ENCODE peak calls at places on chromosomes 13 and 19, in six cellular contexts. Z is thoracic aorta, K is tibial artery, M is left ventricle myocardium inferior, A is colonic mucosa, W is stomach. N is an unnamed sample. For H3K4me1 and H3K27me3, the result is how much of the 10 kb centered on the place peaks cover.

GRCh38 chr13:112270951-112271350 is 105.2 kb upstream of the SPACA7 start:
- DNase-seq in Z (no peak), K (no peak), M (no peak), A (no peak), W (no peak), N (no peak)

GRCh38 chr13:60398949-60399589 is 2.0 kb downstream of the TDRD3 start:
- DNase-seq in Z (no peak), K (no peak), M (no peak), A (peak), W (peak), N (peak)

GRCh38 chr19:48756686-48757085 is 1.4 kb downstream of the FGF21 start:
- DNase-seq in Z (no peak), K (no peak), M (no peak), A (no peak), W (no peak), N (no peak)

GRCh38 chr13:112838038-112838965 is 130.7 kb upstream of the MCF2L start:
- DNase-seq in Z (no peak), K (no peak), M (no peak), A (no peak), W (no peak), N (no peak)

GRCh38 chr19:12983561-12984142 is 11.6 kb upstream of the NFIX start:
- DNase-seq in Z (no peak), K (peak), M (peak), A (peak), W (peak), N (peak)

GRCh38 chr13:45602183-45602582 is 13.4 kb downstream of the ERICH6B start:
- DNase-seq in Z (no peak), K (no peak), M (no peak), A (no peak), W (no peak), N (no peak)

GRCh38 chr19:49020342-49020741 is 3.5 kb upstream of the LHB start:
- DNase-seq in Z (no peak), K (no peak), M (no peak), A (no peak), W (peak), N (no peak)

GRCh38 chr13:73268306-73268705 is 209.5 kb downstream of the KLF5 start:
- DNase-seq in Z (no peak), K (no peak), M (no peak), A (peak), W (no peak), N (no peak)

GRCh38 chr19:30784850-30785459 is 412.8 kb downstream of the ZNF536 start:
- DNase-seq in Z (no peak), K (peak), M (peak), A (peak), W (peak), N (peak)

GRCh38 chr19:17447704-17448189 is 721 bp downstream of the TMEM221 start:
- DNase-seq in Z (no peak), K (no peak), M (no peak), A (no peak), W (peak), N (no peak)

GRCh38 chr19:45469132-45469834 is 1.5 kb downstream of the FOSB start:
- DNase-seq in Z (no peak), K (peak), M (peak), A (peak), W (peak), N (peak)

GRCh38 chr13:93227280-93227905 is 786 bp downstream of the GPC6 start:
- DNase-seq in Z (no peak), K (no peak), M (no peak), A (no peak), W (no peak), N (no peak)

GRCh38 chr13:101575591-101575990 is 123.1 kb downstream of the ITGBL1 start:
- DNase-seq in Z (no peak), K (no peak), M (no peak), A (no peak), W (no peak), N (no peak)

GRCh38 chr13:41543664-41544300 is 86.4 kb downstream of the RGCC start:
- DNase-seq in Z (no peak), K (no peak), M (no peak), A (no peak), W (no peak), N (no peak)

GRCh38 chr19:33214621-33215020 is 11.0 kb downstream of the SLC7A10 start:
- DNase-seq in Z (no peak), K (no peak), M (no peak), A (no peak), W (no peak), N (no peak)

GRCh38 chr13:82878536-82878935 is 1003.7 kb downstream of the SLITRK1 start:
- DNase-seq in Z (no peak), K (no peak), M (no peak), A (no peak), W (no peak), N (no peak)

GRCh38 chr19:11254662-11255061 is 7.7 kb downstream of the DOCK6 start:
- DNase-seq in Z (no peak), K (no peak), M (no peak), A (no peak), W (no peak), N (no peak)

GRCh38 chr13:20064128-20064527 is 96.7 kb downstream of the GJA3 start:
- DNase-seq in Z (no peak), K (no peak), M (no peak), A (no peak), W (no peak), N (peak)

GRCh38 chr13:36516225-36516624 is 83.9 kb downstream of the CCNA1 start:
- DNase-seq in Z (no peak), K (no peak), M (no peak), A (no peak), W (no peak), N (no peak)

GRCh38 chr13:88176231-88176630 is 505.1 kb downstream of the SLITRK5 start:
- DNase-seq in Z (no peak), K (no peak), M (no peak), A (no peak), W (no peak), N (no peak)

GRCh38 chr13:26348966-26349365 is 95.0 kb downstream of the CDK8 start:
- DNase-seq in Z (no peak), K (no peak), M (no peak), A (no peak), W (no peak), N (no peak)

GRCh38 chr13:23941216-23941615 is 43.9 kb upstream of the C1QTNF9B start:
- DNase-seq in Z (no peak), K (no peak), M (no peak), A (no peak), W (no peak), N (no peak)

GRCh38 chr19:4981681-4981958 is 12.7 kb downstream of the KDM4B start:
- DNase-seq in Z (no peak), K (no peak), M (no peak), A (no peak), W (no peak), N (no peak)

GRCh38 chr13:104586010-104586746 is 1520.0 kb upstream of the SLC10A2 start:
- DNase-seq in Z (no peak), K (no peak), M (no peak), A (peak), W (no peak), N (no peak)

GRCh38 chr13:107866666-107867623 is 348.4 kb downstream of the LIG4 start:
- DNase-seq in Z (no peak), K (no peak), M (no peak), A (no peak), W (no peak), N (no peak)

GRCh38 chr19:33398361-33399060 is 25.0 kb downstream of the CEBPG start:
- DNase-seq in Z (no peak), K (peak), M (no peak), A (no peak), W (no peak), N (no peak)

GRCh38 chr19:3398114-3398899 is 31.9 kb downstream of the NFIC start:
- DNase-seq in Z (no peak), K (peak), M (peak), A (peak), W (peak), N (no peak)

GRCh38 chr13:34308725-34309124 is 490.8 kb downstream of the RFC3 start:
- DNase-seq in Z (no peak), K (no peak), M (no peak), A (no peak), W (no peak), N (no peak)

GRCh38 chr13:51923983-51924539 is 62.3 kb downstream of the CCDC70 start:
- DNase-seq in Z (no peak), K (no peak), M (no peak), A (no peak), W (peak), N (no peak)

GRCh38 chr19:49805822-49806612 is 7.1 kb downstream of the FUZ start:
- DNase-seq in Z (no peak), K (no peak), M (no peak), A (no peak), W (no peak), N (no peak)

GRCh38 chr19:29630661-29631060 is 24.6 kb downstream of the POP4 start:
- DNase-seq in Z (no peak), K (no peak), M (no peak), A (no peak), W (no peak), N (no peak)

GRCh38 chr19:48458016-48458415 is 2.6 kb downstream of the KCNJ14 start:
- DNase-seq in Z (no peak), K (no peak), M (no peak), A (no peak), W (no peak), N (no peak)

GRCh38 chr13:20685042-20685441 is 18.5 kb upstream of the IL17D start:
- DNase-seq in Z (no peak), K (no peak), M (no peak), A (no peak), W (no peak), N (no peak)

GRCh38 chr13:41463823-41464602 is 6.7 kb downstream of the RGCC start:
- DNase-seq in Z (no peak), K (no peak), M (no peak), A (no peak), W (no peak), N (peak)

GRCh38 chr19:1837222-1837565 is 11.1 kb downstream of the REXO1 start:
- DNase-seq in Z (no peak), K (no peak), M (no peak), A (no peak), W (no peak), N (no peak)
- H3K4me1 ChIP-seq in Z (under half), K (under half), M (half or more), A (under half), W (half or more), N (under half)

GRCh38 chr19:41967056-41967783 is 8.1 kb upstream of the RABAC1 start:
- DNase-seq in Z (no peak), K (no peak), M (no peak), A (no peak), W (no peak), N (no peak)
- H3K27me3 ChIP-seq in Z (under half), K (under half), M (under half), A (under half), W (under half), N (under half)

GRCh38 chr13:110911880-110912279 is 3.0 kb downstream of the ANKRD10 start:
- DNase-seq in Z (no peak), K (no peak), M (no peak), A (no peak), W (no peak), N (no peak)
- H3K4me1 ChIP-seq in Z (half or more), K (under half), M (half or more), A (under half), W (half or more), N (half or more)

GRCh38 chr19:55069137-55069858 is 6.3 kb upstream of the RDH13 start:
- DNase-seq in Z (no peak), K (no peak), M (no peak), A (peak), W (peak), N (no peak)

GRCh38 chr19:55068803-55069136 is 5.8 kb upstream of the RDH13 start:
- DNase-seq in Z (no peak), K (no peak), M (no peak), A (no peak), W (no peak), N (no peak)

GRCh38 chr19:55067869-55068268 is 4.9 kb upstream of the RDH13 start:
- DNase-seq in Z (no peak), K (no peak), M (no peak), A (no peak), W (no peak), N (no peak)

GRCh38 chr19:55063492-55063843 is 520 bp upstream of the RDH13 start:
- DNase-seq in Z (no peak), K (no peak), M (no peak), A (no peak), W (no peak), N (no peak)

GRCh38 chr19:55066107-55066709 is 3.3 kb upstream of the RDH13 start:
- DNase-seq in Z (no peak), K (no peak), M (no peak), A (peak), W (no peak), N (no peak)
- H3K27me3 ChIP-seq in Z (under half), K (under half), M (half or more), A (under half), W (under half), N (under half)

DNA sequence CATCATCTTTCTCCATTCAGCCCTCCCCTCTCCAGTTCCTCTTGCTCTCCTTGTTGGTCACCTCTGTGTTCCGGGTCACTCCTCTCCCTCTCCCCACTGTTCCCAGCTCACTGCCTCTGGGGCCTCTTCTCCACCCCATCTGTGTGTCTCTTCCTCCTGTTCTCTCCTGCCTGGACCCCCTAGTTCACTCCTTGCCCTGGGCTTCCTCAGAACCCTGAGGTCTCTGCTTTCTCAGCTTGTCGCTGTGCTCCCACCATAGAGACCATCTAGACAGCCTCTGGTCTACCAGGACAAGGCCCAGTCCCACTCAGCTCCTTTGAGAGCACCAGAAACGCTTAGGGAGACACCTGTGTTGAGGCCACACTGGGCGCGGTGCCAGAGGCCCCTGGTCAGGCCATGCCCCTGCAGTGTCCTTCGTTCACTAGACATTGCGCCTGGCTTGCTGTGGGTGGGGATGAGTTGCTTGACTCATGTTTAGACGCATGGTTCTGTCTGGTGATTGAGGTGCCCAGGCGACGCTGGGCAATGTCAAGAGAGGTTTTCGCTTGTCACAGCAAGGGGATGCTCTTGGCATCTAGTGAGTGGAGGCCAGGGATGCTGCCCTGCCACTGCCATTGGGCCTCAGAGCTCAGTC is 4.8 kb downstream of the LENG9 start:
- DNase-seq in Z (no peak), K (no peak), M (no peak), A (no peak), W (no peak), N (no peak)
- H3K4me1 ChIP-seq in Z (under half), K (under half), M (half or more), A (under half), W (under half), N (under half)

GRCh38 chr19:39515551-39516191 is 732 bp downstream of the SELENOV start:
- DNase-seq in Z (no peak), K (no peak), M (no peak), A (no peak), W (no peak), N (no peak)
- H3K27me3 ChIP-seq in Z (under half), K (half or more), M (half or more), A (under half), W (under half), N (under half)

GRCh38 chr13:98556968-98557591 is 19.8 kb downstream of the STK24 start:
- DNase-seq in Z (no peak), K (no peak), M (no peak), A (no peak), W (peak), N (no peak)

GRCh38 chr13:98556417-98556816 is 20.5 kb downstream of the STK24 start:
- DNase-seq in Z (no peak), K (no peak), M (no peak), A (no peak), W (no peak), N (no peak)

GRCh38 chr13:98563071-98563470 is 13.8 kb downstream of the STK24 start:
- DNase-seq in Z (no peak), K (no peak), M (no peak), A (no peak), W (no peak), N (peak)

GRCh38 chr13:98557934-98558630 is 18.8 kb downstream of the STK24 start:
- DNase-seq in Z (no peak), K (no peak), M (no peak), A (no peak), W (no peak), N (no peak)
- H3K4me1 ChIP-seq in Z (under half), K (under half), M (half or more), A (under half), W (half or more), N (half or more)

DNA sequence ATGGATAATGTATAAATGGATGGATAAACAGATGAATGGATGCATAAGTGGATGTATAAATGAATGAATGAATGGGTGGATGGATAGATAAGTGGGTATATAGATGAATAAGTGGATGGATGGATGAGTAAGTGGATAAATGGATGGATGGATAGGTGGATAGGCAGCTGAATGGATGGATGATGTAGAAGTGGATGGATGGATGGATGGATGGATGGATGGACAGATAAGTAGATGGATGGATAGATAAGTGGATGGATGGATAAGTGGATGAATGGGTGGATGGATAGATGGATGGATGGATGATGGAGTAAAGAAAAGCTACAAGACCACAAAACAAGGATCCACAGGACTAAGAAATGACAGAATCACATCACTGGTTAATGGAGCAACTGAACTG is 9.0 kb upstream of the COMP start:
- DNase-seq in Z (no peak), K (no peak), M (no peak), A (no peak), W (no peak), N (no peak)
- H3K27me3 ChIP-seq in Z (under half), K (half or more), M (half or more), A (under half), W (under half), N (under half)

GRCh38 chr19:43777163-43777700 is 3.5 kb downstream of the KCNN4 start:
- DNase-seq in Z (no peak), K (no peak), M (no peak), A (no peak), W (no peak), N (peak)
- H3K4me1 ChIP-seq in Z (under half), K (under half), M (under half), A (under half), W (half or more), N (half or more)

N was measured in CD4-positive, CD25-positive, alpha-beta regulatory T cell.